ENCODE peak calls at places on chromosomes 13 and 19, in four cellular contexts. Q is ELF-1, R is HEK293T, F is MM.1S. N is an unnamed sample.

GRCh38 chr13:36298535-36299068 is 988 bp upstream of the CCDC169 start:
- DNase-seq in Q (peak; percentile 88), R (no peak), F (no peak), N (no peak)

GRCh38 chr13:53242015-53242414 is 213.4 kb downstream of the OLFM4 start:
- DNase-seq in Q (no peak), R (no peak), F (no peak), N (no peak)

GRCh38 chr19:29587518-29587986 is 18.5 kb upstream of the POP4 start:
- DNase-seq in Q (peak; percentile 46), R (no peak), F (no peak), N (no peak)

GRCh38 chr19:22530042-22530441 is 104.1 kb upstream of the ZNF492 start:
- DNase-seq in Q (no peak), R (no peak), F (no peak), N (no peak)

GRCh38 chr19:38734426-38735256 is 9.6 kb downstream of the CAPN12 start:
- DNase-seq in Q (peak; percentile 36), R (no peak), F (peak; percentile 74), N (peak; percentile 55)

GRCh38 chr13:49419292-49419691 is 24.6 kb downstream of the CAB39L start:
- DNase-seq in Q (no peak), R (no peak), F (no peak), N (no peak)

GRCh38 chr13:44471686-44472085 is 98.1 kb downstream of the SERP2 start:
- DNase-seq in Q (no peak), R (no peak), F (no peak), N (no peak)

GRCh38 chr19:49803529-49803856 is 9.6 kb downstream of the FUZ start:
- DNase-seq in Q (no peak), R (no peak), F (no peak), N (no peak)

GRCh38 chr19:50416034-50416814 is 2.5 kb upstream of the SPIB start:
- DNase-seq in Q (no peak), R (no peak), F (no peak), N (no peak)

GRCh38 chr19:49676136-49676689 is 858 bp upstream of the PRMT1 start:
- DNase-seq in Q (peak; percentile 96), R (peak; percentile 71), F (peak; percentile 87), N (peak; percentile 89)

GRCh38 chr13:52842440-52842839 is 6.0 kb downstream of the PCDH8 start:
- DNase-seq in Q (no peak), R (no peak), F (no peak), N (no peak)

GRCh38 chr19:5814847-5815246 is 10.0 kb downstream of the NRTN start:
- DNase-seq in Q (no peak), R (no peak), F (no peak), N (no peak)